ENCODE peak calls at places on chromosomes 6 and 20, in five cellular contexts. One of them, this sample, is unnamed.

GRCh38 chr6:90611543-90611864 is 24.6 kb upstream of the MAP3K7 start:
- DNase-seq in colonic mucosa: no peak
- DNase-seq in GM12878: no peak
- DNase-seq in GM23248: no peak
- DNase-seq in IMR-90: no peak
- DNase-seq in this sample: no peak

GRCh38 chr6:130946076-130946475 is 117.0 kb downstream of the EPB41L2 start:
- DNase-seq in colonic mucosa: no peak
- DNase-seq in GM23248: peak; percentile 36
- DNase-seq in GM12878: no peak
- DNase-seq in IMR-90: peak; percentile 44
- DNase-seq in this sample: no peak

GRCh38 chr6:13873288-13874190 is 51.2 kb upstream of the RNF182 start:
- DNase-seq in GM23248: peak; percentile 48
- DNase-seq in IMR-90: no peak
- DNase-seq in colonic mucosa: peak; percentile 82
- DNase-seq in GM12878: peak; percentile 5
- DNase-seq in this sample: no peak

GRCh38 chr6:136510782-136511181 is 39.4 kb downstream of the MAP7 start:
- DNase-seq in GM23248: no peak
- DNase-seq in colonic mucosa: no peak
- DNase-seq in GM12878: no peak
- DNase-seq in IMR-90: no peak
- DNase-seq in this sample: no peak

GRCh38 chr20:16719421-16719820 is 10.4 kb upstream of the SNRPB2 start:
- DNase-seq in GM23248: no peak
- DNase-seq in colonic mucosa: no peak
- DNase-seq in IMR-90: no peak
- DNase-seq in GM12878: no peak
- DNase-seq in this sample: no peak

GRCh38 chr6:161268526-161269210 is 5.2 kb downstream of the AGPAT4 start:
- DNase-seq in GM12878: no peak
- DNase-seq in IMR-90: no peak
- DNase-seq in GM23248: no peak
- DNase-seq in colonic mucosa: no peak
- DNase-seq in this sample: no peak

GRCh38 chr6:107821591-107821990 is 2.5 kb downstream of the SCML4 start:
- DNase-seq in IMR-90: no peak
- DNase-seq in GM12878: no peak
- DNase-seq in GM23248: no peak
- DNase-seq in colonic mucosa: no peak
- DNase-seq in this sample: no peak

GRCh38 chr20:58472273-58473018 is 42.8 kb downstream of the APCDD1L start:
- DNase-seq in IMR-90: no peak
- DNase-seq in GM12878: no peak
- DNase-seq in colonic mucosa: no peak
- DNase-seq in GM23248: no peak
- DNase-seq in this sample: no peak

GRCh38 chr6:33827546-33828451 is 24.0 kb upstream of the MLN start:
- DNase-seq in GM12878: no peak
- DNase-seq in GM23248: peak; percentile 14
- DNase-seq in IMR-90: peak; percentile 40
- DNase-seq in colonic mucosa: peak; percentile 42
- DNase-seq in this sample: no peak

GRCh38 chr20:4569092-4569491 is 152.6 kb upstream of the PRND start:
- DNase-seq in IMR-90: no peak
- DNase-seq in colonic mucosa: no peak
- DNase-seq in GM23248: no peak
- DNase-seq in GM12878: no peak
- DNase-seq in this sample: no peak

GRCh38 chr6:19771753-19772336 is 65.3 kb upstream of the ID4 start:
- DNase-seq in IMR-90: peak; percentile 64
- DNase-seq in GM23248: peak; percentile 73
- DNase-seq in GM12878: no peak
- DNase-seq in colonic mucosa: no peak
- DNase-seq in this sample: no peak

GRCh38 chr6:151958332-151958731 is 150.8 kb downstream of the ESR1 start:
- DNase-seq in IMR-90: no peak
- DNase-seq in colonic mucosa: no peak
- DNase-seq in GM12878: no peak
- DNase-seq in GM23248: peak; percentile 90
- DNase-seq in this sample: peak; percentile 1

GRCh38 chr6:37456816-37457560 is 24.0 kb downstream of the CMTR1 start:
- DNase-seq in GM12878: no peak
- DNase-seq in colonic mucosa: no peak
- DNase-seq in GM23248: peak; percentile 96
- DNase-seq in IMR-90: peak; percentile 82
- DNase-seq in this sample: peak; percentile 26

GRCh38 chr6:170545405-170545804 is 7.7 kb downstream of the PSMB1 start:
- DNase-seq in IMR-90: peak; percentile 93
- DNase-seq in colonic mucosa: no peak
- DNase-seq in GM23248: no peak
- DNase-seq in GM12878: no peak
- DNase-seq in this sample: no peak

GRCh38 chr20:58547527-58548475 is 32.6 kb upstream of the APCDD1L start:
- DNase-seq in IMR-90: peak; percentile 73
- DNase-seq in GM12878: no peak
- DNase-seq in GM23248: peak; percentile 33
- DNase-seq in colonic mucosa: no peak
- DNase-seq in this sample: no peak

GRCh38 chr6:87066449-87067288 is 28.2 kb downstream of the CGA start:
- DNase-seq in GM12878: peak; percentile 28
- DNase-seq in IMR-90: peak; percentile 72
- DNase-seq in colonic mucosa: peak; percentile 44
- DNase-seq in GM23248: peak; percentile 78
- DNase-seq in this sample: no peak

GRCh38 chr6:133502451-133503259 is 261.5 kb downstream of the EYA4 start:
- DNase-seq in GM12878: no peak
- DNase-seq in colonic mucosa: no peak
- DNase-seq in GM23248: peak; percentile 90
- DNase-seq in IMR-90: peak; percentile 94
- DNase-seq in this sample: no peak

GRCh38 chr20:63215101-63216040 is 560 bp downstream of the YTHDF1 start:
- DNase-seq in IMR-90: peak; percentile 60
- DNase-seq in GM12878: no peak
- DNase-seq in GM23248: peak; percentile 80
- DNase-seq in colonic mucosa: peak; percentile 45
- DNase-seq in this sample: no peak

GRCh38 chr20:47263502-47264084 is 92.9 kb downstream of the ZMYND8 start:
- DNase-seq in colonic mucosa: no peak
- DNase-seq in GM23248: peak; percentile 47
- DNase-seq in IMR-90: no peak
- DNase-seq in GM12878: peak; percentile 45
- DNase-seq in this sample: no peak

GRCh38 chr6:52152692-52153091 is 33.5 kb upstream of the IL17A start:
- DNase-seq in IMR-90: no peak
- DNase-seq in GM23248: no peak
- DNase-seq in colonic mucosa: no peak
- DNase-seq in GM12878: no peak
- DNase-seq in this sample: no peak

GRCh38 chr6:46368137-46368536 is 123.1 kb downstream of the RCAN2 start:
- DNase-seq in colonic mucosa: no peak
- DNase-seq in IMR-90: no peak
- DNase-seq in GM12878: no peak
- DNase-seq in GM23248: no peak
- DNase-seq in this sample: no peak

GRCh38 chr6:4577406-4577805 is 198.8 kb upstream of the CDYL start:
- DNase-seq in colonic mucosa: peak; percentile 26
- DNase-seq in IMR-90: peak; percentile 99
- DNase-seq in GM23248: peak; percentile 92
- DNase-seq in GM12878: no peak
- DNase-seq in this sample: no peak

GRCh38 chr20:36462440-36463211 is 78.7 kb upstream of the MYL9 start:
- DNase-seq in GM12878: no peak
- DNase-seq in GM23248: peak; percentile 76
- DNase-seq in colonic mucosa: peak; percentile 42
- DNase-seq in IMR-90: peak; percentile 60
- DNase-seq in this sample: no peak

GRCh38 chr6:3987072-3987471 is 91.9 kb downstream of the FAM217A start:
- DNase-seq in colonic mucosa: peak; percentile 32
- DNase-seq in GM12878: no peak
- DNase-seq in IMR-90: peak; percentile 52
- DNase-seq in GM23248: no peak
- DNase-seq in this sample: no peak

GRCh38 chr20:59748555-59749292 is 144.4 kb downstream of the PHACTR3 start:
- DNase-seq in GM23248: peak; percentile 93
- DNase-seq in IMR-90: peak; percentile 19
- DNase-seq in GM12878: no peak
- DNase-seq in colonic mucosa: no peak
- DNase-seq in this sample: no peak

GRCh38 chr6:71457883-71458282 is 169.3 kb downstream of the OGFRL1 start:
- DNase-seq in IMR-90: no peak
- DNase-seq in colonic mucosa: no peak
- DNase-seq in GM12878: no peak
- DNase-seq in GM23248: no peak
- DNase-seq in this sample: no peak

GRCh38 chr6:52362443-52363221 is 681 bp downstream of the PAQR8 start:
- DNase-seq in GM12878: no peak
- DNase-seq in GM23248: peak; percentile 57
- DNase-seq in IMR-90: no peak
- DNase-seq in colonic mucosa: peak; percentile 60
- DNase-seq in this sample: no peak

GRCh38 chr6:93676506-93676905 is 257.1 kb upstream of the EPHA7 start:
- DNase-seq in GM12878: no peak
- DNase-seq in colonic mucosa: no peak
- DNase-seq in GM23248: no peak
- DNase-seq in IMR-90: no peak
- DNase-seq in this sample: no peak

GRCh38 chr6:54473328-54473727 is 165.1 kb downstream of the TINAG start:
- DNase-seq in GM23248: no peak
- DNase-seq in IMR-90: no peak
- DNase-seq in colonic mucosa: no peak
- DNase-seq in GM12878: no peak
- DNase-seq in this sample: no peak

GRCh38 chr6:88163576-88163975 is 2.6 kb downstream of the CNR1 start:
- DNase-seq in GM12878: no peak
- DNase-seq in IMR-90: no peak
- DNase-seq in colonic mucosa: no peak
- DNase-seq in GM23248: no peak
- DNase-seq in this sample: no peak
- H3K9ac ChIP-seq in GM12878: no peak overlapping the region
- H3K9ac ChIP-seq in IMR-90: no peak overlapping the region
- H3K9ac ChIP-seq in colonic mucosa: no peak overlapping the region
- H3K9ac ChIP-seq in GM23248: no peak overlapping the region
- H3K9ac ChIP-seq in this sample: no peak overlapping the region

GRCh38 chr20:6075428-6076219 is 21.8 kb upstream of the LRRN4 start:
- DNase-seq in colonic mucosa: no peak
- DNase-seq in IMR-90: no peak
- DNase-seq in GM12878: no peak
- DNase-seq in GM23248: no peak
- DNase-seq in this sample: no peak
- H3K27ac ChIP-seq in colonic mucosa: no peak overlapping the region
- H3K27ac ChIP-seq in IMR-90: no peak overlapping the region
- H3K27ac ChIP-seq in GM12878: no peak overlapping the region
- H3K27ac ChIP-seq in GM23248: no peak overlapping the region
- H3K27ac ChIP-seq in this sample: no peak overlapping the region

GRCh38 chr20:34877002-34877264 is 521 bp downstream of the ACSS2 start:
- DNase-seq in colonic mucosa: no peak
- DNase-seq in IMR-90: no peak
- DNase-seq in GM23248: no peak
- DNase-seq in GM12878: no peak
- DNase-seq in this sample: no peak

GRCh38 chr20:34874094-34874654 is 1.5 kb upstream of the GGT7 start:
- DNase-seq in GM23248: peak; percentile 92
- DNase-seq in GM12878: peak; percentile 50
- DNase-seq in colonic mucosa: peak; percentile 91
- DNase-seq in IMR-90: peak; percentile 87
- DNase-seq in this sample: peak; percentile 62

GRCh38 chr20:34875657-34876160 is 703 bp upstream of the ACSS2 start:
- DNase-seq in GM23248: no peak
- DNase-seq in GM12878: no peak
- DNase-seq in colonic mucosa: no peak
- DNase-seq in IMR-90: no peak
- DNase-seq in this sample: no peak

GRCh38 chr20:34873583-34874093 is 982 bp upstream of the GGT7 start:
- DNase-seq in GM12878: no peak
- DNase-seq in IMR-90: no peak
- DNase-seq in GM23248: no peak
- DNase-seq in colonic mucosa: no peak
- DNase-seq in this sample: no peak

GRCh38 chr20:34876161-34877001 is at the start of gene ACSS2:
- DNase-seq in GM12878: peak; percentile 83
- DNase-seq in GM23248: peak; percentile 99
- DNase-seq in IMR-90: peak; percentile 97
- DNase-seq in colonic mucosa: peak; percentile 100
- DNase-seq in this sample: peak; percentile 99
- H3K4me3 ChIP-seq in GM12878: peak within 1 kb of the TSS; percentile 91
- H3K4me3 ChIP-seq in GM23248: peak within 1 kb of the TSS; percentile 94
- H3K4me3 ChIP-seq in IMR-90: peak within 1 kb of the TSS; percentile 67
- H3K4me3 ChIP-seq in colonic mucosa: peak within 1 kb of the TSS; percentile 84
- H3K4me3 ChIP-seq in this sample: peak within 1 kb of the TSS; percentile 94

GRCh38 chr20:45427236-45428149 is 11.6 kb downstream of the PIGT start:
- DNase-seq in IMR-90: no peak
- DNase-seq in colonic mucosa: peak; percentile 75
- DNase-seq in GM12878: no peak
- DNase-seq in GM23248: no peak
- DNase-seq in this sample: no peak

GRCh38 chr20:45433316-45433715 is 17.4 kb downstream of the PIGT start:
- DNase-seq in IMR-90: peak; percentile 75
- DNase-seq in colonic mucosa: no peak
- DNase-seq in GM12878: no peak
- DNase-seq in GM23248: peak; percentile 56
- DNase-seq in this sample: no peak

GRCh38 chr20:45436732-45437485 is 21.0 kb downstream of the PIGT start:
- DNase-seq in colonic mucosa: peak; percentile 93
- DNase-seq in GM12878: no peak
- DNase-seq in IMR-90: peak; percentile 81
- DNase-seq in GM23248: peak; percentile 95
- DNase-seq in this sample: no peak

GRCh38 chr20:45429618-45430017 is 13.7 kb downstream of the PIGT start:
- DNase-seq in IMR-90: no peak
- DNase-seq in GM12878: no peak
- DNase-seq in GM23248: no peak
- DNase-seq in colonic mucosa: no peak
- DNase-seq in this sample: no peak

GRCh38 chr20:45432294-45432693 is 16.4 kb downstream of the PIGT start:
- DNase-seq in IMR-90: no peak
- DNase-seq in colonic mucosa: no peak
- DNase-seq in GM12878: peak; percentile 76
- DNase-seq in GM23248: no peak
- DNase-seq in this sample: no peak
- H3K9ac ChIP-seq in IMR-90: no peak overlapping the region
- H3K9ac ChIP-seq in colonic mucosa: no peak overlapping the region
- H3K9ac ChIP-seq in GM12878: no peak overlapping the region
- H3K9ac ChIP-seq in GM23248: no peak overlapping the region
- H3K9ac ChIP-seq in this sample: no peak overlapping the region

This sample was measured in keratinocyte.